ENCODE peak calls at places on chromosomes 16 and 17, in four cellular contexts. F, A, U and M are unnamed samples.

GRCh38 chr16:48602357-48603014 is 7.5 kb downstream of the N4BP1 start:
- DNase-seq in F (no peak), A (no peak), U (no peak), M (no peak)

GRCh38 chr16:29307598-29308507 is 98.7 kb downstream of the NPIPB11 start:
- DNase-seq in F (no peak), A (no peak), U (no peak), M (no peak)

GRCh38 chr16:17072104-17072503 is 398.7 kb downstream of the XYLT1 start:
- DNase-seq in F (no peak), A (no peak), U (no peak), M (no peak)

GRCh38 chr16:50696575-50697420 is 3.4 kb downstream of the NOD2 start:
- DNase-seq in F (peak; percentile 77), A (no peak), U (no peak), M (no peak)

GRCh38 chr16:57150682-57151330 is 35.0 kb downstream of the PSME3IP1 start:
- DNase-seq in F (peak; percentile 18), A (no peak), U (no peak), M (no peak)

GRCh38 chr17:17846645-17847044 is 9.9 kb upstream of the SREBF1 start:
- DNase-seq in F (no peak), A (no peak), U (no peak), M (no peak)

GRCh38 chr17:20267459-20267842 is 199.9 kb downstream of the LGALS9B start:
- DNase-seq in F (no peak), A (no peak), U (peak; percentile 8), M (no peak)

GRCh38 chr17:76732734-76733617 is 4.2 kb downstream of the SRSF2 start:
- DNase-seq in F (no peak), A (no peak), U (no peak), M (no peak)

GRCh38 chr16:72961863-72962262 is 86.1 kb downstream of the ZFHX3 start:
- DNase-seq in F (no peak), A (no peak), U (no peak), M (no peak)

GRCh38 chr16:71357681-71358080 is 842 bp upstream of the CALB2 start:
- DNase-seq in F (no peak), A (no peak), U (no peak), M (no peak)

GRCh38 chr17:67995568-67996191 is 589 bp downstream of the C17orf58 start:
- DNase-seq in F (peak; percentile 28), A (no peak), U (no peak), M (peak; percentile 67)

GRCh38 chr17:5043524-5043923 is 8.3 kb upstream of the SLC52A1 start:
- DNase-seq in F (no peak), A (no peak), U (no peak), M (no peak)

GRCh38 chr16:2467301-2468141 is 3.6 kb upstream of the NTN3 start:
- DNase-seq in F (peak; percentile 72), A (peak; percentile 79), U (peak; percentile 42), M (peak; percentile 73)

GRCh38 chr17:40190197-40191021 is 13.1 kb downstream of the RAPGEFL1 start:
- DNase-seq in F (no peak), A (no peak), U (peak; percentile 22), M (no peak)

GRCh38 chr17:58232707-58233156 is 5.7 kb upstream of the LPO start:
- DNase-seq in F (no peak), A (no peak), U (no peak), M (peak; percentile 40)

GRCh38 chr17:60127068-60128064 is 22.4 kb upstream of the CA4 start:
- DNase-seq in F (no peak), A (no peak), U (no peak), M (no peak)

GRCh38 chr16:31452631-31453106 is 6.6 kb upstream of the ARMC5 start:
- DNase-seq in F (no peak), A (peak; percentile 15), U (peak; percentile 25), M (no peak)

GRCh38 chr17:37310940-37311339 is 64.8 kb upstream of the C17orf78 start:
- DNase-seq in F (no peak), A (no peak), U (no peak), M (no peak)

GRCh38 chr17:44522883-44523671 is 19.9 kb upstream of the GPATCH8 start:
- DNase-seq in F (peak; percentile 83), A (no peak), U (peak; percentile 73), M (no peak)